ENCODE peak calls at places on chromosome 2, in four cellular contexts. W, K, C and B are unnamed samples.

GRCh38 chr2:147172493-147173185 is 672.2 kb upstream of the ACVR2A start:
- DNase-seq in K (no peak), C (no peak), W (no peak), B (no peak)

GRCh38 chr2:241451840-241452461 is 56.4 kb downstream of the STK25 start:
- DNase-seq in C (no peak), K (no peak), W (no peak), B (no peak)

GRCh38 chr2:7963787-7964186 is 718.1 kb upstream of the ID2 start:
- DNase-seq in W (no peak), K (no peak), C (no peak), B (no peak)

GRCh38 chr2:12684471-12684936 is 32.2 kb upstream of the TRIB2 start:
- DNase-seq in K (peak; percentile 65), W (no peak), C (peak; percentile 71), B (no peak)

GRCh38 chr2:2674836-2675235 is 343.8 kb upstream of the MYT1L start:
- DNase-seq in W (no peak), K (no peak), C (no peak), B (no peak)

GRCh38 chr2:219626540-219626939 is 890 bp upstream of the SLC4A3 start:
- DNase-seq in W (no peak), K (no peak), C (no peak), B (no peak)

GRCh38 chr2:218035463-218036100 is 32.8 kb upstream of the TNS1 start:
- DNase-seq in C (no peak), K (no peak), W (no peak), B (no peak)

GRCh38 chr2:95270541-95271081 is 3.6 kb upstream of the PROM2 start:
- DNase-seq in K (no peak), W (no peak), C (no peak), B (no peak)

GRCh38 chr2:148538375-148538774 is 106.2 kb upstream of the EPC2 start:
- DNase-seq in C (no peak), W (no peak), K (no peak), B (no peak)

GRCh38 chr2:72326759-72327158 is 179.1 kb upstream of the CYP26B1 start:
- DNase-seq in K (peak; percentile 7), W (no peak), C (no peak), B (no peak)
- H3K4me3 ChIP-seq in K (no peak overlapping the region), W (no peak overlapping the region), C (no peak overlapping the region), B (no peak overlapping the region)

GRCh38 chr2:191245869-191246531 is 796 bp downstream of the MYO1B start:
- DNase-seq in C (peak; percentile 74), W (no peak), K (peak; percentile 65), B (no peak)
- H3K4me3 ChIP-seq in C (peak overlapping the region; percentile 58), W (no peak overlapping the region), K (peak overlapping the region; percentile 93), B (peak overlapping the region; percentile 26)

GRCh38 chr2:96485751-96486643 is 19.2 kb downstream of the NEURL3 start:
- DNase-seq in W (peak; percentile 73), C (peak; percentile 89), K (peak; percentile 76), B (peak; percentile 48)
- H3K4me3 ChIP-seq in W (peak overlapping the region; percentile 82), C (peak overlapping the region; percentile 40), K (peak overlapping the region; percentile 57), B (peak overlapping the region; percentile 30)

GRCh38 chr2:154133823-154134222 is 262.1 kb downstream of the GALNT13 start:
- DNase-seq in W (no peak), K (peak; percentile 73), C (no peak), B (no peak)

GRCh38 chr2:154132827-154133226 is 261.1 kb downstream of the GALNT13 start:
- DNase-seq in C (no peak), W (no peak), K (no peak), B (no peak)

GRCh38 chr2:154125900-154126299 is 254.2 kb downstream of the GALNT13 start:
- DNase-seq in K (peak; percentile 43), W (no peak), C (no peak), B (no peak)

DNA sequence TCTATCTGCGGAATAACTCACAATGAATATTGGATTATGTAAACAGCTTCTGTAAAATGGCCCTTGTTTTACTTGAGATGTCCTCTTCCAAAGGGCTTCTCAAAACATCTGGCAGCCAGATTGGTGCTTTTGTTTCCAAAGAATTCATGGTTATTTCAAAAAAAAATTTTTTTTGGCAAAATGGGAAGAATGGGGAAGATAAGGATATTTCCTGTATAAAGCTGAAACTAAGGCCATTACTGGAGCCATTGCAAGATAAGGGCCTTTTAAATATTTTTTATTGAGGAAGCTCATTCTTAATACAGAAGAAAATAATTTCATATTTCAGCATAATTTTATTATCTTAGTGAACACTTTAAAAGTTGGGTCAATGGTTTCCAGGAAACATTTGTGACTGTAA is 259.1 kb downstream of the GALNT13 start:
- DNase-seq in K (peak; percentile 54), W (no peak), C (no peak), B (no peak)
- H3K4me3 ChIP-seq in K (no peak overlapping the region), W (no peak overlapping the region), C (no peak overlapping the region), B (no peak overlapping the region)

GRCh38 chr2:101387151-101387807 is at the start of gene CREG2:
- DNase-seq in K (peak; percentile 53), W (peak; percentile 61), C (peak; percentile 74), B (peak; percentile 45)
- H3K4me3 ChIP-seq in K (peak within 1 kb of the TSS; percentile 57), W (peak within 1 kb of the TSS; percentile 52), C (peak within 1 kb of the TSS; percentile 28), B (peak within 1 kb of the TSS; percentile 41)

GRCh38 chr2:51003345-51004192 is 28.4 kb downstream of the NRXN1 start:
- DNase-seq in W (no peak), K (no peak), C (no peak), B (peak; percentile 23)
- H3K4me3 ChIP-seq in W (no peak overlapping the region), K (no peak overlapping the region), C (no peak overlapping the region), B (no peak overlapping the region)

DNA sequence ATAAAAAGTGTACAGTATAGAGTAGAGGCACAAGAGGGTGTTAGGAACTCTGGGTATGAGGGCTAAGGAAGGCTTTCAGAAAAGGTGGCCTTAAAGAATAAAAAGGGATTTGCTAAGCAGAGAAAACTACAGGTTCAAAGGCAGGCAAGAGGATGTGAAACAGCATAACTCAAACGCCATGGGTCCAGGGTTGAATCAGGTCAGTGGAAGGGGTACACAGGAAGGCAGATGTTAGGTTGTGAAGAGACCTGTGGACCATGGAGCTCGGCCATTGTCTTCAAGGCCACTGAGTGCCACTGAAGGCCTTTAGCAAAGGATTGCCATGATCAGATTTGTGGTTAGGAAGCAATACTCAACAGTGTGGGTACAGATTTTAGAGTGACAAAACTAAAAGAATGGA is 108.2 kb upstream of the FAM98A start:
- DNase-seq in C (no peak), K (no peak), W (no peak), B (no peak)
- H3K4me3 ChIP-seq in C (no peak overlapping the region), K (no peak overlapping the region), W (no peak overlapping the region), B (no peak overlapping the region)

GRCh38 chr2:201831469-201831868 is 25.1 kb downstream of the CDK15 start:
- DNase-seq in W (no peak), C (no peak), K (peak; percentile 93), B (no peak)
- H3K4me3 ChIP-seq in W (no peak overlapping the region), C (no peak overlapping the region), K (no peak overlapping the region), B (no peak overlapping the region)